ENCODE peak calls at places on chromosomes 4 and X, in six cellular contexts. Q, G, F, L, M and I are unnamed samples.

GRCh38 chr4:39085891-39086290 is 23.9 kb downstream of the KLHL5 start:
- DNase-seq in L (no peak), F (peak), G (no peak), Q (no peak), M (peak), I (no peak)

GRCh38 chr4:26003072-26003471 is 89.1 kb downstream of the SMIM20 start:
- DNase-seq in L (no peak), Q (no peak), G (no peak), M (no peak), F (no peak), I (no peak)

GRCh38 chr4:46081674-46082073 is 42.2 kb downstream of the GABRG1 start:
- DNase-seq in F (no peak), G (no peak), M (no peak), L (no peak), Q (no peak), I (no peak)

GRCh38 chrX:34381241-34381640 is 249.1 kb upstream of the FAM47A start:
- DNase-seq in G (no peak), L (no peak), F (no peak), Q (no peak), M (peak), I (no peak)

GRCh38 chr4:33302298-33302697 is 2582.1 kb downstream of the PCDH7 start:
- DNase-seq in L (no peak), F (no peak), M (no peak), Q (no peak), G (no peak), I (no peak)

GRCh38 chrX:71976753-71977152 is 66.1 kb downstream of the NHSL2 start:
- DNase-seq in L (no peak), G (no peak), F (no peak), Q (no peak), M (no peak), I (no peak)

GRCh38 chrX:69501433-69501832 is 2.7 kb upstream of the NALF2 start:
- DNase-seq in F (no peak), L (no peak), G (no peak), M (no peak), Q (peak), I (peak)

GRCh38 chrX:110317079-110317819 is 636 bp downstream of the AMMECR1 start:
- DNase-seq in Q (peak), F (no peak), M (peak), G (peak), L (peak), I (peak)

GRCh38 chrX:72727846-72728245 is 13.7 kb upstream of the PHKA1 start:
- DNase-seq in Q (no peak), F (no peak), G (no peak), L (no peak), M (no peak), I (no peak)

GRCh38 chr4:6368601-6369000 is 99.0 kb downstream of the WFS1 start:
- DNase-seq in F (no peak), G (no peak), Q (no peak), M (no peak), L (no peak), I (no peak)

GRCh38 chrX:65985922-65986588 is 53.8 kb downstream of the VSIG4 start:
- DNase-seq in M (peak), L (peak), F (no peak), Q (no peak), G (peak), I (peak)

GRCh38 chr4:158861766-158862165 is 92.9 kb downstream of the FNIP2 start:
- DNase-seq in G (no peak), F (no peak), Q (no peak), M (no peak), L (no peak), I (peak)

GRCh38 chr4:125505637-125506036 is 190.9 kb downstream of the FAT4 start:
- DNase-seq in G (no peak), L (no peak), M (no peak), Q (no peak), F (no peak), I (no peak)

GRCh38 chr4:1109898-1110506 is 3.4 kb downstream of the RNF212 start:
- DNase-seq in G (no peak), M (no peak), L (no peak), Q (no peak), F (peak), I (no peak)

GRCh38 chr4:2451036-2451520 is 17.8 kb upstream of the RNF4 start:
- DNase-seq in M (no peak), G (no peak), F (no peak), Q (no peak), L (no peak), I (no peak)

GRCh38 chr4:31539279-31540074 is 819.3 kb downstream of the PCDH7 start:
- DNase-seq in G (no peak), L (no peak), M (no peak), Q (no peak), F (no peak), I (no peak)

GRCh38 chr4:128871948-128872347 is 62.4 kb downstream of the JADE1 start:
- DNase-seq in F (no peak), Q (no peak), L (no peak), M (peak), G (no peak), I (no peak)

GRCh38 chr4:38868055-38868965 is 704 bp downstream of the FAM114A1 start:
- DNase-seq in L (no peak), Q (peak), F (no peak), M (peak), G (peak), I (peak)

GRCh38 chrX:77167993-77168392 is 279.2 kb upstream of the FGF16 start:
- DNase-seq in F (no peak), Q (no peak), M (no peak), L (no peak), G (no peak), I (no peak)

GRCh38 chr4:117137143-117137542 is 51.8 kb upstream of the TRAM1L1 start:
- DNase-seq in M (peak), Q (no peak), F (no peak), L (no peak), G (no peak), I (no peak)

GRCh38 chr4:165288226-165288625 is 39.2 kb upstream of the MSMO1 start:
- DNase-seq in G (no peak), Q (no peak), M (no peak), L (no peak), F (no peak), I (no peak)

GRCh38 chrX:6226053-6226645 is 2.5 kb downstream of the NLGN4X start:
- DNase-seq in L (no peak), F (no peak), M (peak), G (no peak), Q (peak), I (peak)